ENCODE peak calls at places on chromosomes 5 and 9, in six cellular contexts. G, N, W, I, Y and B are unnamed samples. For H3K4me1, the result is how much of the 10 kb centered on the place peaks cover.

GRCh38 chr9:137689745-137690529 is 71.1 kb downstream of the EHMT1 start:
- DNase-seq in G (peak), W (no peak), Y (no peak), I (no peak), N (no peak), B (no peak)

GRCh38 chr5:152092580-152092979 is 167.9 kb upstream of the GLRA1 start:
- DNase-seq in W (no peak), I (no peak), Y (no peak), N (no peak), G (no peak), B (no peak)

GRCh38 chr5:65076251-65076869 is 307.6 kb downstream of the CWC27 start:
- DNase-seq in Y (peak), N (no peak), W (peak), G (peak), I (no peak), B (peak)

GRCh38 chr5:123264399-123264798 is 158.8 kb downstream of the CEP120 start:
- DNase-seq in I (no peak), G (no peak), W (no peak), N (no peak), Y (no peak), B (no peak)

GRCh38 chr5:6632324-6632930 is 417 bp downstream of the NSUN2 start:
- DNase-seq in Y (peak), G (no peak), I (no peak), N (no peak), W (peak), B (no peak)

GRCh38 chr9:82124090-82124489 is 135.5 kb downstream of the SPATA31D1 start:
- DNase-seq in G (peak), Y (no peak), I (no peak), N (no peak), W (peak), B (no peak)

GRCh38 chr5:172180936-172181335 is 7.1 kb downstream of the STK10 start:
- DNase-seq in W (no peak), Y (peak), I (no peak), G (no peak), N (no peak), B (no peak)

GRCh38 chr9:14221558-14221957 is 92.4 kb downstream of the NFIB start:
- DNase-seq in I (no peak), N (no peak), G (peak), W (peak), Y (peak), B (no peak)

GRCh38 chr9:109098221-109098959 is 21.4 kb downstream of the TMEM245 start:
- DNase-seq in N (peak), Y (no peak), I (no peak), G (peak), W (peak), B (no peak)

GRCh38 chr9:106885451-106885850 is 22.5 kb downstream of the ZNF462 start:
- DNase-seq in G (peak), W (peak), I (no peak), N (no peak), Y (no peak), B (no peak)

GRCh38 chr5:115246361-115246991 is 16.2 kb downstream of the PGGT1B start:
- DNase-seq in Y (no peak), G (peak), W (peak), N (peak), I (no peak), B (no peak)

GRCh38 chr9:19201899-19202891 is 28.3 kb upstream of the DENND4C start:
- DNase-seq in N (no peak), I (no peak), W (peak), G (no peak), Y (no peak), B (peak)

GRCh38 chr9:36037580-36038169 is 962 bp downstream of the RECK start:
- DNase-seq in Y (no peak), I (no peak), G (no peak), W (peak), N (no peak), B (no peak)

GRCh38 chr9:112890106-112891081 is at the start of gene SLC46A2:
- DNase-seq in N (no peak), Y (no peak), I (no peak), G (no peak), W (no peak), B (peak)

GRCh38 chr5:74612059-74612458 is 28.5 kb downstream of the ENC1 start:
- DNase-seq in G (no peak), I (no peak), W (no peak), N (no peak), Y (no peak), B (no peak)

GRCh38 chr5:161373345-161373707 is 173.2 kb downstream of the GABRB2 start:
- DNase-seq in W (no peak), I (no peak), N (no peak), Y (no peak), G (no peak), B (no peak)

GRCh38 chr9:38036359-38037084 is 32.5 kb downstream of the SHB start:
- DNase-seq in W (peak), N (no peak), G (peak), I (no peak), Y (no peak), B (no peak)

GRCh38 chr9:125650271-125650737 is 56.7 kb downstream of the MAPKAP1 start:
- DNase-seq in W (peak), G (peak), Y (no peak), N (no peak), I (no peak), B (no peak)

GRCh38 chr5:179679014-179679674 is 1.7 kb downstream of the CBY3 start:
- DNase-seq in W (no peak), G (peak), I (peak), Y (peak), N (peak), B (peak)

GRCh38 chr5:141521244-141521781 is 32.4 kb downstream of the PCDHGC5 start:
- DNase-seq in W (peak), N (peak), G (peak), Y (peak), I (no peak), B (no peak)

GRCh38 chr5:128216860-128217531 is 133.4 kb downstream of the SLC12A2 start:
- DNase-seq in I (no peak), W (no peak), Y (no peak), G (peak), N (no peak), B (no peak)

GRCh38 chr9:27625751-27626628 is 52.7 kb upstream of the C9orf72 start:
- DNase-seq in N (no peak), Y (no peak), I (no peak), G (no peak), W (no peak), B (no peak)

GRCh38 chr9:27626629-27627564 is 53.6 kb upstream of the C9orf72 start:
- DNase-seq in W (no peak), Y (no peak), G (no peak), N (no peak), I (no peak), B (no peak)

GRCh38 chr9:27633754-27634153 is 60.5 kb upstream of the C9orf72 start:
- DNase-seq in I (no peak), W (no peak), Y (no peak), N (no peak), G (no peak), B (no peak)

GRCh38 chr9:27632254-27632653 is 59.0 kb upstream of the C9orf72 start:
- DNase-seq in Y (no peak), I (no peak), N (no peak), W (no peak), G (no peak), B (no peak)

DNA sequence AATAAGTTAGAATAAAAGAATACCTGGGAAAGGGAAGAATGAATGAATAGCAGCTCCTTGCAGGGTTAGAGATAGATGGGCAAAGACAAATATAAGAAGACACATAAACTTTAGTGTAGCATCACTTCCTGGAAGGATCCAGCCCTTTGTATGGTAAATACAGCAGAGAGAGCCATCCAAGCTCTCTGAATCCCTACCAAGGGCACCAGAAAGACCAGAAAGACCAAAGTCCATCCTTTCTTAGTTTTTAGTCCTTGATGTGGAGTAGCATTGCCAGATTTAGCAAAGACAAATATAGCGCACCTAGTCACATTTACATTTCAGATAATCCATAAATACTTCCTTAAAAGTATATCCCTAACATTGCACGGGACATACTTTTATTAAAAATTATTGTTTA is 56.1 kb upstream of the C9orf72 start:
- DNase-seq in W (no peak), G (no peak), N (no peak), Y (no peak), I (no peak), B (no peak)
- H3K14ac ChIP-seq in W (no peak), G (no peak), N (no peak), Y (no peak), I (no peak), B (no peak)

DNA sequence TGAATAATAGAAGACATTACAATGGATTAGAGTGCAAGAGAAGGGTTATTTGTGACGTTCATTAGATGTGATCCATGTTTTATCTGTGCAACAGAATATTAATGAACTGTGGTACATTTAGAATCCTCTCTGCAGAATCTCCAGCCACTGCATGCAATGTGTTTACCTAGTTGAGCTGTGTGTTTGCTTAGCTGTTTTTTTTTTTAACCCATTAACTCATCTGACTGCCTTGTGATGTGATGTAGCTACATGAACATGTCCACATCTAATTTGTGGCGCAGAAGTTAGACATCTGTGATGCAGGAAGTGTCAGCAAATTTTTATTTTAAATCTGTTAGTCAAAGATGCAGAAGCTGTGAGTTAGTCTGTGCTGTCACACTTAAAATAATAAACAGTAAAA is 236.9 kb downstream of the CD180 start:
- DNase-seq in I (no peak), W (peak), N (no peak), G (peak), Y (no peak), B (no peak)
- H2AFZ ChIP-seq in I (no peak), W (no peak), N (peak), G (no peak), Y (no peak), B (no peak)

GRCh38 chr5:151079838-151080619 is 805 bp downstream of the TNIP1 start:
- DNase-seq in I (no peak), W (peak), Y (no peak), N (no peak), G (peak), B (no peak)

GRCh38 chr5:151081426-151082273 is 816 bp upstream of the TNIP1 start:
- DNase-seq in W (peak), I (no peak), N (no peak), Y (no peak), G (peak), B (no peak)

GRCh38 chr5:151078490-151079262 is 2.2 kb downstream of the TNIP1 start:
- DNase-seq in I (no peak), G (no peak), Y (no peak), N (no peak), W (no peak), B (no peak)

GRCh38 chr5:151082274-151082902 is 1.6 kb upstream of the TNIP1 start:
- DNase-seq in W (peak), N (peak), Y (no peak), G (peak), I (no peak), B (peak)

DNA sequence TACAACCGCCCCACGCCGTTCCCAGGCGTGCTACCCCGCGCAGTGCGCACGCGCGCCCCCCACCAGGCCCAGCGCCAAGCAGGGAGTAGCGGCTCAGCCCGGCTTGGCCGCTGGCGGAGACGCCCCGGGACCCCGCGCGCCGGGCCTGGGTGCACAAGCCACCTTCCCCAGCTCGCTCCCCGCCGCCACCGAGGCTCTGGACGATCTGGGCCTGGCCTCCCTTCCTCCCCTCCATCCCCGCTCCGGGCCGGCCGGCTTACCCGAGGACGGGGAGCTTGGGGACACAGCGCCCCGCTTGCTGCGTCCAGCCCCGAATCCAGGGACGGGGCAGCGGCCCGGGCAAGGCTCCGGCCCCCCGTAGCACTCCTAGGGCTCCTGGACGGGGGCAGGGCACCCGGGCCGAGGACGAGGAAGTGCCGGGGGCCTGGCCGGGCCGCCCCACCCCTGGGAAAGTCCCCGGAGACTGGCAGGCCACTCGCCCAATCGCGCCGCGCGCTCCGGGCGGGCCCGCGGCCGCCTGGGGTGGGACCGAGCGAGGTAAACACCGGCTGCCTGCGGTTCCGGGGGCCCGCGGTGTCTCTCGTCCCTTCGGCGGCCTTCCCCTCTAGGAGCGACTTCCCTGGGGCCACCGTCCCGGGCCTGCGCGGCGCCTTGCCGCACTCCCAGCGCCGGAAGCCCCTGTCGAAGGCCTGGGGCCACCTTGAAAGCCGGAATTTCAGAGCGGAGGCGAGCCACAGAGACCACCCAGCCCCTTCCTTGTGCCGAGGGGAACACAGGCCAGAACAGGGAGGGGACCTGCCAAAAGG is at the start of gene TNIP1:
- DNase-seq in Y (peak), G (peak), I (peak), W (peak), N (peak), B (peak)
- H3K4me1 ChIP-seq in Y (under half), G (under half), I (under half), W (under half), N (under half), B (under half)

GRCh38 chr9:88537743-88538055 is 2.7 kb downstream of the NXNL2 start:
- DNase-seq in N (peak), Y (peak), I (no peak), G (peak), W (peak), B (no peak)
- H3K14ac ChIP-seq in N (no peak), Y (no peak), I (no peak), G (no peak), W (no peak), B (no peak)

GRCh38 chr5:170633235-170634041 is 129.6 kb downstream of the KCNIP1 start:
- DNase-seq in W (peak), Y (peak), I (no peak), N (peak), G (peak), B (peak)

GRCh38 chr5:170630711-170631141 is 126.9 kb downstream of the KCNIP1 start:
- DNase-seq in W (no peak), I (no peak), G (no peak), Y (no peak), N (no peak), B (no peak)

GRCh38 chr5:170631471-170632195 is 127.8 kb downstream of the KCNIP1 start:
- DNase-seq in G (no peak), Y (no peak), N (no peak), W (peak), I (no peak), B (peak)

GRCh38 chr5:170632985-170633234 is 129.1 kb downstream of the KCNIP1 start:
- DNase-seq in W (no peak), N (peak), Y (no peak), I (no peak), G (no peak), B (peak)

DNA sequence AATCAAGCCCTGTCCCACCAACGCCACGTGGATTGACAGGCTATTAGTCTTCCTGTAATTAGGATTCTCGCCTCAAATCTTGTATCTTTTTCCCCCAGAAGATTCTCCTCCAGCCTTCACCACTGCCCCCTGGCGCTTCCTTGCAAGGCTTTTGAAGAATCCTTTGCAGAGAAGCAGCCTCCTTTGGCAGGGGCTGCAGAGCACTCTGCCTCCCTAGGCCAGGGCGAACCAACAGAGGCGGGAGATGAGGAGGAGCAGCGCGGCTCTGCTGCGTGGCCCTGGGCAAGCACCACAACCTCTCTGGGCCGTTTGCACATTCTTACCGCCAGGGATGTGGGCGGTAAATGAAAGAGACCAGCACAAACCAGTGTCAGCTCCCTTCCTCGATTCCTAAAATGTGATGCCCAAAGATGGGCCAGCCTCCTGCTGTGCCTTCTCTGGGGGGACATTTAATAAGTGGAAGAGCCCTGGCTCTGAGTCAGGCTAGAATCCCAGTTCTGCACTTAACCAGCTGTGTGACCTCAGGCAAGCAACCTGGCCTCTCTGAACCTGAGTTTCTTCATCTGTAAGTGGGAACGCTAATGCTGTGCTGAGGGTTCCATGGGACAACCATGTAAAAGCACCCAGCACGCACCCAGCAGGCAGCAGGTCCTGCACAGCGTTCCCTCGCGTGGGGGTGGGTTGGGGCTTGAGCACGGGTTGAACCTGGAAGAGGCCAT is 128.6 kb downstream of the KCNIP1 start:
- DNase-seq in W (peak), Y (peak), G (no peak), I (no peak), N (no peak), B (peak)
- H2AFZ ChIP-seq in W (peak), Y (peak), G (peak), I (peak), N (peak), B (no peak)

GRCh38 chr9:105330755-105331154 is 86.3 kb downstream of the SLC44A1 start:
- DNase-seq in N (no peak), G (peak), W (no peak), Y (no peak), I (no peak), B (no peak)
- H3K4me1 ChIP-seq in N (under half), G (under half), W (under half), Y (under half), I (under half), B (under half)

GRCh38 chr9:99419099-99419498 is 197.0 kb downstream of the SEC61B start:
- DNase-seq in W (peak), Y (no peak), I (no peak), N (no peak), G (peak), B (no peak)

GRCh38 chr9:99416007-99416406 is 193.9 kb downstream of the SEC61B start:
- DNase-seq in I (no peak), G (peak), W (peak), Y (no peak), N (no peak), B (no peak)

GRCh38 chr9:99411068-99411467 is 189.0 kb downstream of the SEC61B start:
- DNase-seq in N (no peak), G (peak), I (no peak), W (peak), Y (no peak), B (no peak)

GRCh38 chr9:99411479-99412100 is 189.5 kb downstream of the SEC61B start:
- DNase-seq in Y (no peak), N (no peak), W (peak), I (no peak), G (no peak), B (no peak)

DNA sequence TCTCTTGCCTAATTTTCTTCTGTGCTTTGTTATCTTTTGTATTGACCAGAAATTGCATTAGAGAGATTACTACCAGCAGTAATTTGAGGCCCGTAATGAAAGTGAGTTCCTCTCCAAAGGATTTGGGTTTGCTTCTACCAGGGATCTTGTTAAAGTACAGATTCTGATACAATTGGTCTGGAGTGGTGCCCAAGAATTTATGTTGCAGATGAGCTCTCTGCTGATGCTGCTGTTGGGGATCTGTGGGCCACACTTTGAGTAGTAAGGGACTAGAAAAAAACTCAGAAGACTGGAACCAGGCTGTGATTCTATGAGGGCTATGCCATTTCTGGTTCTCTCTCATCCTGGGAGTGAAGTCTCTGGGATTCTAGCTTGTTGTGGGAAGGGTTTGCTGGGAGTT is 192.2 kb downstream of the SEC61B start:
- DNase-seq in I (no peak), N (no peak), G (no peak), Y (no peak), W (no peak), B (no peak)
- H3K14ac ChIP-seq in I (no peak), N (no peak), G (no peak), Y (no peak), W (no peak), B (no peak)